ENCODE peak calls at places on chromosomes 6 and 20, in eight cellular contexts. G, E, Q, V, T, X, N and M are unnamed samples.

GRCh38 chr20:21004386-21005076 is 101.6 kb downstream of the LINC00237 start:
- DNase-seq in G (no peak), X (no peak), Q (no peak), T (no peak), E (no peak), V (no peak), N (no peak), M (no peak)

GRCh38 chr6:135640048-135640447 is 142.5 kb upstream of the AHI1 start:
- DNase-seq in G (no peak), Q (no peak), V (no peak), X (no peak), E (no peak), N (no peak), T (no peak), M (no peak)

GRCh38 chr6:33417127-33417902 is 592 bp downstream of the CUTA start:
- DNase-seq in X (peak; percentile 73), V (peak; percentile 88), T (no peak), G (no peak), N (no peak), E (no peak), Q (no peak), M (no peak)

GRCh38 chr6:11404081-11404480 is 133.5 kb upstream of the TMEM170B start:
- DNase-seq in E (no peak), V (no peak), T (no peak), N (no peak), G (no peak), Q (no peak), X (no peak), M (no peak)

GRCh38 chr6:163754866-163755265 is 340.3 kb downstream of the QKI start:
- DNase-seq in T (no peak), Q (no peak), V (no peak), X (no peak), E (no peak), N (no peak), G (no peak), M (no peak)

GRCh38 chr6:147833607-147834006 is 325.1 kb downstream of the SAMD5 start:
- DNase-seq in Q (no peak), X (no peak), E (no peak), N (no peak), T (no peak), G (no peak), V (no peak), M (no peak)

GRCh38 chr6:148831531-148831930 is 84.7 kb downstream of the UST start:
- DNase-seq in X (peak; percentile 49), V (peak; percentile 34), Q (no peak), N (peak; percentile 23), E (no peak), G (no peak), T (no peak), M (no peak)

GRCh38 chr6:129501401-129502051 is 208.5 kb downstream of the ARHGAP18 start:
- DNase-seq in T (no peak), G (peak; percentile 51), V (peak; percentile 95), Q (no peak), E (peak; percentile 86), N (peak; percentile 13), X (peak; percentile 93), M (no peak)

GRCh38 chr6:6332240-6332639 is 11.8 kb upstream of the F13A1 start:
- DNase-seq in X (no peak), N (no peak), G (no peak), T (no peak), E (no peak), Q (peak; percentile 43), V (no peak), M (no peak)

GRCh38 chr6:22079788-22080187 is 217.0 kb downstream of the PRL start:
- DNase-seq in V (peak; percentile 85), Q (no peak), E (peak; percentile 24), X (peak; percentile 50), T (no peak), N (no peak), G (no peak), M (no peak)

GRCh38 chr6:112253842-112254816 is at the start of gene LAMA4:
- DNase-seq in N (no peak), Q (no peak), G (peak; percentile 39), E (peak; percentile 80), V (peak; percentile 87), T (peak; percentile 48), X (peak; percentile 88), M (no peak)

GRCh38 chr6:148932731-148933130 is 185.9 kb downstream of the UST start:
- DNase-seq in Q (no peak), G (no peak), N (no peak), E (no peak), T (no peak), V (peak; percentile 58), X (peak; percentile 80), M (no peak)

GRCh38 chr20:34129518-34130162 is 17.6 kb upstream of the EIF2S2 start:
- DNase-seq in T (peak; percentile 75), N (peak; percentile 64), E (peak; percentile 74), V (peak; percentile 68), X (peak; percentile 84), G (peak; percentile 82), Q (peak; percentile 88), M (peak; percentile 21)

GRCh38 chr6:39342692-39343460 is 20.4 kb upstream of the KCNK16 start:
- DNase-seq in G (no peak), Q (peak; percentile 37), N (no peak), V (no peak), X (no peak), E (no peak), T (peak; percentile 9), M (no peak)

GRCh38 chr6:55875420-55875819 is at the start of gene BMP5:
- DNase-seq in G (no peak), T (peak; percentile 30), E (no peak), V (no peak), N (no peak), Q (no peak), X (no peak), M (no peak)

GRCh38 chr6:52508261-52508739 is 68.6 kb downstream of the TRAM2 start:
- DNase-seq in T (no peak), G (no peak), E (no peak), V (no peak), X (no peak), N (no peak), Q (no peak), M (no peak)

GRCh38 chr6:135212020-135212806 is 31.1 kb downstream of the MYB start:
- DNase-seq in N (no peak), E (peak; percentile 46), T (no peak), Q (no peak), V (no peak), G (no peak), X (peak; percentile 18), M (no peak)

GRCh38 chr6:167549187-167549586 is 224.3 kb downstream of the TTLL2 start:
- DNase-seq in V (no peak), N (no peak), X (no peak), E (no peak), Q (no peak), G (peak; percentile 37), T (no peak), M (no peak)

GRCh38 chr6:136669299-136669699 is 119.1 kb upstream of the MAP7 start:
- DNase-seq in G (no peak), T (peak; percentile 49), E (peak; percentile 20), N (no peak), X (peak; percentile 81), Q (no peak), V (peak; percentile 88), M (no peak)

GRCh38 chr6:106886922-106887797 is 87.4 kb downstream of the CD24 start:
- DNase-seq in Q (no peak), G (no peak), V (no peak), X (no peak), E (no peak), N (no peak), T (peak; percentile 27), M (no peak)

GRCh38 chr20:57988422-57988821 is 240.0 kb downstream of the ANKRD60 start:
- DNase-seq in Q (no peak), N (no peak), E (no peak), X (no peak), T (no peak), V (no peak), G (no peak), M (no peak)

GRCh38 chr20:51639206-51639832 is 96.8 kb upstream of the NFATC2 start:
- DNase-seq in V (peak; percentile 76), N (peak; percentile 51), Q (peak; percentile 56), G (peak; percentile 21), X (peak; percentile 81), T (peak; percentile 26), E (peak; percentile 63), M (peak; percentile 33)

GRCh38 chr6:54448617-54449016 is 140.4 kb downstream of the TINAG start:
- DNase-seq in T (no peak), X (no peak), N (no peak), E (no peak), Q (no peak), G (no peak), V (no peak), M (no peak)

GRCh38 chr20:45098096-45098773 is 2.7 kb downstream of the KCNS1 start:
- DNase-seq in E (no peak), V (peak; percentile 14), Q (peak; percentile 46), X (peak; percentile 49), G (no peak), N (no peak), T (no peak), M (no peak)

GRCh38 chr20:37969949-37970855 is 63.1 kb downstream of the TTI1 start:
- DNase-seq in X (no peak), E (no peak), V (no peak), N (no peak), T (no peak), G (no peak), Q (no peak), M (no peak)

GRCh38 chr20:37316116-37316774 is 26.8 kb downstream of the MANBAL start:
- DNase-seq in N (peak; percentile 67), Q (peak; percentile 71), T (no peak), E (no peak), X (no peak), V (peak; percentile 45), G (no peak), M (no peak)

GRCh38 chr20:20498081-20498861 is 130.4 kb downstream of the INSM1 start:
- DNase-seq in X (peak; percentile 4), V (no peak), Q (no peak), N (no peak), G (peak; percentile 56), E (peak; percentile 86), T (peak; percentile 91), M (no peak)

GRCh38 chr20:4891997-4892396 is 109.3 kb downstream of the SLC23A2 start:
- DNase-seq in T (no peak), G (no peak), X (no peak), V (no peak), E (no peak), Q (no peak), N (no peak), M (no peak)

GRCh38 chr6:27836783-27837635 is 75.2 kb downstream of the OR2B2 start:
- DNase-seq in N (peak; percentile 77), X (peak; percentile 89), T (peak; percentile 94), V (peak; percentile 85), Q (peak; percentile 51), G (peak; percentile 62), E (peak; percentile 86), M (peak; percentile 39)

GRCh38 chr6:27144740-27145079 is 102.8 kb upstream of the PRSS16 start:
- DNase-seq in X (no peak), Q (no peak), G (no peak), N (peak; percentile 60), E (no peak), T (no peak), V (no peak), M (no peak)

GRCh38 chr6:35059606-35060355 is 81.4 kb downstream of the TCP11 start:
- DNase-seq in T (no peak), X (no peak), G (peak; percentile 16), V (no peak), Q (no peak), N (no peak), E (no peak), M (no peak)

GRCh38 chr6:37624606-37625574 is 72.8 kb downstream of the MDGA1 start:
- DNase-seq in E (no peak), T (peak; percentile 73), N (no peak), V (no peak), X (no peak), Q (no peak), G (no peak), M (no peak)

GRCh38 chr6:50815436-50816114 is 3.1 kb upstream of the TFAP2B start:
- DNase-seq in V (peak; percentile 24), X (peak; percentile 30), N (no peak), E (peak; percentile 33), G (no peak), Q (no peak), T (peak; percentile 43), M (no peak)

GRCh38 chr20:45918779-45919535 is 7.0 kb upstream of the PLTP start:
- DNase-seq in G (no peak), N (no peak), V (peak; percentile 43), X (no peak), Q (no peak), T (no peak), E (no peak), M (no peak)